ENCODE peak calls at places on chromosomes 16 and 17, in ten cellular contexts. J is HAP-1; X is heart left ventricle; B is right atrium auricular region; Y is AG10803; S is effector memory CD4-positive, alpha-beta T cell; E is fibroblast of lung; W is psoas muscle; P is brain microvascular endothelial cell; M is endothelial cell of umbilical vein. I is an unnamed sample.

GRCh38 chr17:33052856-33053255 is 61.2 kb downstream of the SPACA3 start:
- DNase-seq in W (no peak), P (no peak), E (peak), B (peak), M (no peak), Y (peak), J (no peak), X (no peak), S (no peak), I (no peak)

GRCh38 chr17:13362341-13363122 is 239.2 kb downstream of the HS3ST3A1 start:
- DNase-seq in W (no peak), S (no peak), Y (peak), B (no peak), P (peak), M (no peak), X (no peak), E (peak), J (no peak), I (no peak)

GRCh38 chr17:63497708-63498483 is 21.0 kb downstream of the ACE start:
- DNase-seq in E (peak), B (no peak), P (no peak), M (no peak), J (peak), W (no peak), X (peak), S (no peak), Y (no peak), I (peak)

GRCh38 chr16:85554114-85554790 is 58.9 kb upstream of the GSE1 start:
- DNase-seq in W (peak), P (peak), X (no peak), E (peak), S (peak), Y (peak), B (peak), J (peak), M (peak), I (peak)

GRCh38 chr16:15403392-15403995 is 7.9 kb downstream of the MPV17L start:
- DNase-seq in Y (peak), B (no peak), W (no peak), M (no peak), E (peak), X (no peak), J (no peak), S (no peak), P (no peak), I (no peak)

GRCh38 chr16:67563708-67564468 is 1.6 kb downstream of the CTCF start:
- DNase-seq in E (peak), J (no peak), W (peak), X (no peak), B (no peak), S (no peak), Y (peak), P (peak), M (peak), I (no peak)

GRCh38 chr16:89031715-89032659 is 55.0 kb upstream of the CBFA2T3 start:
- DNase-seq in J (no peak), B (no peak), P (no peak), M (no peak), S (peak), Y (no peak), W (peak), E (no peak), X (peak), I (peak)

GRCh38 chr16:28478511-28479180 is 6.5 kb upstream of the NPIPB7 start:
- DNase-seq in X (no peak), B (no peak), P (no peak), Y (no peak), J (no peak), M (no peak), W (no peak), S (no peak), E (no peak), I (no peak)

GRCh38 chr16:27695161-27695560 is 145.2 kb downstream of the KATNIP start:
- DNase-seq in W (no peak), J (no peak), Y (no peak), S (no peak), M (no peak), E (no peak), X (no peak), B (no peak), P (no peak), I (no peak)

GRCh38 chr17:80978499-80979497 is 12.8 kb upstream of the CHMP6 start:
- DNase-seq in W (peak), E (no peak), M (no peak), X (peak), Y (no peak), S (no peak), B (no peak), J (no peak), P (peak), I (no peak)

GRCh38 chr16:89565506-89566372 is 5.3 kb downstream of the RPL13 start:
- DNase-seq in Y (no peak), X (no peak), M (peak), J (peak), W (peak), S (peak), B (no peak), P (peak), E (peak), I (no peak)

GRCh38 chr17:34610506-34610905 is 31.1 kb downstream of the TMEM132E start:
- DNase-seq in P (no peak), B (no peak), W (no peak), Y (no peak), M (no peak), E (no peak), X (no peak), S (no peak), J (no peak), I (no peak)

GRCh38 chr17:69710926-69711325 is 296.4 kb downstream of the MAP2K6 start:
- DNase-seq in M (no peak), J (no peak), P (no peak), E (no peak), Y (no peak), B (no peak), X (no peak), S (no peak), W (no peak), I (no peak)

GRCh38 chr16:50587543-50587942 is 39.3 kb downstream of the NKD1 start:
- DNase-seq in W (no peak), P (no peak), M (no peak), S (no peak), Y (no peak), J (no peak), B (no peak), E (no peak), X (no peak), I (no peak)

GRCh38 chr17:66679631-66680517 is 155.0 kb upstream of the CACNG5 start:
- DNase-seq in B (no peak), P (no peak), Y (no peak), S (no peak), X (no peak), E (no peak), M (no peak), W (no peak), J (no peak), I (no peak)

GRCh38 chr17:60959011-60959410 is 281.4 kb downstream of the BCAS3 start:
- DNase-seq in E (peak), M (no peak), B (no peak), P (peak), W (no peak), S (no peak), Y (no peak), J (no peak), X (no peak), I (no peak)

GRCh38 chr17:65142247-65142646 is 5.1 kb downstream of the RGS9 start:
- DNase-seq in E (no peak), J (no peak), W (no peak), M (no peak), X (no peak), B (no peak), P (no peak), Y (no peak), S (no peak), I (no peak)

GRCh38 chr17:71180801-71181385 is 939.9 kb upstream of the SOX9 start:
- DNase-seq in X (no peak), W (no peak), J (no peak), P (peak), Y (peak), E (peak), B (no peak), M (no peak), S (no peak), I (no peak)

GRCh38 chr16:69443809-69444611 is 19.6 kb downstream of the CYB5B start:
- DNase-seq in X (no peak), W (peak), J (no peak), P (peak), Y (peak), M (peak), S (no peak), B (no peak), E (no peak), I (no peak)

GRCh38 chr17:36542755-36543154 is 2.0 kb upstream of the GGNBP2 start:
- DNase-seq in W (no peak), S (no peak), E (no peak), B (no peak), X (no peak), Y (no peak), P (no peak), M (no peak), J (no peak), I (no peak)

GRCh38 chr17:82365586-82366295 is 5.8 kb upstream of the UTS2R start:
- DNase-seq in M (no peak), B (no peak), W (no peak), P (no peak), X (no peak), S (no peak), E (no peak), Y (no peak), J (no peak), I (no peak)

GRCh38 chr16:50613281-50613991 is 65.2 kb downstream of the NKD1 start:
- DNase-seq in M (no peak), P (no peak), X (no peak), E (no peak), J (no peak), W (no peak), B (no peak), S (no peak), Y (peak), I (no peak)

GRCh38 chr17:74268554-74268953 is 5.5 kb upstream of the DNAI2 start:
- DNase-seq in P (no peak), J (no peak), W (no peak), X (no peak), S (no peak), E (no peak), B (no peak), M (no peak), Y (no peak), I (no peak)

GRCh38 chr17:4064366-4064765 is 78.5 kb downstream of the ZZEF1 start:
- DNase-seq in J (no peak), W (no peak), X (peak), B (no peak), P (no peak), E (no peak), S (no peak), Y (no peak), M (no peak), I (no peak)

GRCh38 chr17:34579979-34580684 is 750 bp downstream of the TMEM132E start:
- DNase-seq in X (peak), B (no peak), P (no peak), Y (peak), M (peak), S (no peak), E (no peak), W (no peak), J (peak), I (no peak)

GRCh38 chr16:19098173-19098572 is 15.6 kb upstream of the ITPRIPL2 start:
- DNase-seq in E (no peak), M (no peak), W (no peak), P (no peak), B (no peak), J (no peak), X (no peak), S (no peak), Y (no peak), I (no peak)

GRCh38 chr16:1584926-1585487 is 26.9 kb downstream of the IFT140 start:
- DNase-seq in W (no peak), Y (no peak), B (no peak), E (no peak), X (no peak), J (no peak), P (no peak), S (no peak), M (no peak), I (no peak)

GRCh38 chr17:72151565-72152391 is 31.0 kb downstream of the SOX9 start:
- DNase-seq in J (no peak), X (no peak), M (no peak), S (no peak), E (peak), Y (peak), B (peak), W (peak), P (peak), I (no peak)

GRCh38 chr17:48184721-48185120 is 77.2 kb downstream of the SNX11 start:
- DNase-seq in X (no peak), J (no peak), M (no peak), E (no peak), B (no peak), W (no peak), S (no peak), Y (no peak), P (no peak), I (no peak)

GRCh38 chr17:71029246-71029645 is 859.9 kb downstream of the KCNJ2 start:
- DNase-seq in W (no peak), M (no peak), E (no peak), S (no peak), Y (no peak), J (no peak), B (no peak), P (no peak), X (no peak), I (no peak)

GRCh38 chr16:67393111-67393789 is at the start of gene TPPP3:
- DNase-seq in S (no peak), B (peak), M (peak), P (peak), E (peak), J (peak), X (peak), W (peak), Y (peak), I (no peak)

GRCh38 chr17:66944365-66945203 is 19.9 kb upstream of the CACNG4 start:
- DNase-seq in P (no peak), M (peak), S (no peak), B (no peak), X (no peak), Y (no peak), J (no peak), W (no peak), E (peak), I (no peak)

GRCh38 chr16:53090591-53091507 is 36.1 kb downstream of the CHD9 start:
- DNase-seq in S (no peak), X (peak), W (peak), Y (peak), B (peak), P (peak), E (peak), J (no peak), M (peak), I (no peak)
- H3K4me3 ChIP-seq in S (no peak), X (peak), W (peak), Y (peak), B (no peak), P (peak), E (peak), J (no peak), M (no peak), I (no peak)

GRCh38 chr17:79800325-79801155 is 3.7 kb upstream of the CBX8 start:
- DNase-seq in M (no peak), S (no peak), E (peak), Y (peak), P (peak), X (no peak), J (peak), W (no peak), B (no peak), I (peak)
- H3K4me3 ChIP-seq in M (no peak), S (no peak), E (no peak), Y (no peak), P (no peak), X (peak), J (no peak), W (peak), B (no peak), I (peak)

GRCh38 chr16:3023669-3024478 is at the start of the genes HCFC1R1 and THOC6:
- DNase-seq in X (peak), S (peak), M (peak), E (peak), Y (peak), P (peak), W (peak), J (peak), B (peak), I (peak)

GRCh38 chr16:3022208-3022696 is 1.5 kb downstream of the HCFC1R1 start:
- DNase-seq in X (peak), B (peak), E (peak), M (peak), Y (peak), J (peak), S (peak), W (peak), P (peak), I (no peak)

GRCh38 chr16:3023415-3023668 is 400 bp downstream of the HCFC1R1 start:
- DNase-seq in Y (peak), P (peak), M (no peak), B (no peak), S (no peak), X (peak), W (no peak), J (no peak), E (no peak), I (no peak)

GRCh38 chr16:3021449-3022207 is 1.5 kb downstream of the TNFRSF12A start:
- DNase-seq in B (peak), E (peak), W (peak), S (peak), P (peak), J (peak), Y (peak), X (peak), M (peak), I (no peak)

DNA sequence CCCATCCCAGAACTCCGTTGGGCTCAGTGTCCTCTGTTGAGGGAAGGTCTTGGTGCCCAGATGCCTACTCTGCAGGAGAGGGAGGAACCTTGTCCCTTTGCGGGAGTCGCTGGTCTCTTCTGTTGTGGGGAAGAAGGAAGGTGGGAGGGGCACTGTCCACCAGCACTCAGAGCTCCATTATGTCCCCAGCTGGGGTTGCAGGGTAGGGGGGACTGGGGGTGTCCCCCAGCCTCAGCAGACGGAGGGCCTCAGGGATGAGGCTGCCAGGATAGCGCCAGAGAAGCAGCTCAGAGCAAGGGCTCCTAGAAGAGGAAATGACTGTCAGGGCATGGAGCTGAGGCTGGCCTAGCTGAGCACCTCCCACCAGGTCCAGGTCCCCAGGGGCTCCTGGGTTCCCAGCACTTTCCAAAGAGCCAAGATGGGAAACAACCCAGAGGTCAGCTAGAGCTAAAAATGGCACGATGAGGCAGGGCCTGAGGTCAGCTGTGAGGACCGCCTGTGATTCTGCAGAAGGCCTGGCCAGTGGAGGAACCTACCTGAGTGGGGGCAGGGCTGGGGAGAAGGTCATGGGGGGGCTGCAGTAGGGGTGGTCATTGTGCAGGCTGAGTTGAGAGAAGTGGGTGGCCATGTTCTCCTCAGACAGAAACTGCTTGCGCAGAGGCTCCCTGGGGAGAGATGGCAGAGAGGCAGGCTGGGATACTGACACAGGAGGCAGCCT is 886 bp downstream of the HCFC1R1 start:
- DNase-seq in S (no peak), E (no peak), J (peak), W (peak), X (peak), P (peak), Y (peak), M (peak), B (no peak), I (no peak)
- H3K4me3 ChIP-seq in S (peak), E (peak), J (peak), W (peak), X (peak), P (peak), Y (peak), M (no peak), B (peak), I (peak)

GRCh38 chr16:86609115-86609514 is 30.8 kb downstream of the FOXL1 start:
- DNase-seq in B (no peak), Y (peak), W (no peak), X (no peak), M (no peak), S (no peak), J (no peak), E (peak), P (peak), I (no peak)

GRCh38 chr16:86608301-86608747 is 30.0 kb downstream of the FOXL1 start:
- DNase-seq in J (no peak), E (no peak), M (no peak), B (no peak), X (no peak), S (no peak), P (no peak), Y (peak), W (no peak), I (no peak)

GRCh38 chr16:86611517-86611840 is 33.1 kb downstream of the FOXL1 start:
- DNase-seq in W (no peak), P (peak), Y (peak), B (no peak), E (no peak), J (no peak), M (no peak), S (no peak), X (no peak), I (no peak)

GRCh38 chr16:86610779-86611516 is 32.6 kb downstream of the FOXL1 start:
- DNase-seq in S (no peak), J (no peak), X (no peak), Y (no peak), E (no peak), P (no peak), W (no peak), B (no peak), M (no peak), I (no peak)

GRCh38 chr16:86609661-86610060 is 31.3 kb downstream of the FOXL1 start:
- DNase-seq in B (no peak), S (no peak), Y (no peak), E (no peak), X (no peak), P (no peak), W (no peak), M (no peak), J (no peak), I (no peak)
- H3K4me3 ChIP-seq in B (no peak), S (no peak), Y (no peak), E (no peak), X (no peak), P (no peak), W (no peak), M (no peak), J (no peak), I (no peak)

DNA sequence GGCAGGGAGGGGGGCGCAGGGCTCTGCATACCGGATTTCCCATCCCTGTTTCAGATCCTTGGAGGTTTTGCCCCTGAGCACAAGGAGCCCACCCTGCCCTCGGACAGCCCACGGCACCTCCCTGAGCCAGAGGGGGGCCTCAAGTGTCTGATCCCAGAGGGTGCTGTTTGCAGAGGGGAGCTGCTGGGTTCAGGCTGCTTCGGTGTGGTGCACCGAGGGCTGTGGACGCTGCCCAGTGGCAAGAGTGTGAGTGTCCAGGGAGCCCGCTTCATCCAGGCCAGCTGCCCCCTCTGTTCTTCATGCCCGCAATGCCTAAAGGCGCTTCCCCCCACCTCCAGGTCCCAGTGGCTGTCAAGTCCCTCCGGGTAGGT is 2.5 kb downstream of the TNK1 start:
- DNase-seq in E (no peak), W (no peak), S (no peak), P (no peak), B (no peak), Y (no peak), J (no peak), X (no peak), M (no peak), I (no peak)
- H3K4me3 ChIP-seq in E (no peak), W (peak), S (peak), P (no peak), B (no peak), Y (no peak), J (no peak), X (peak), M (no peak), I (peak)

GRCh38 chr17:50839591-50840310 is 4.4 kb downstream of the WFIKKN2 start:
- DNase-seq in J (no peak), B (no peak), P (no peak), Y (no peak), M (no peak), E (no peak), X (no peak), S (no peak), W (no peak), I (no peak)
- H3K4me3 ChIP-seq in J (no peak), B (no peak), P (no peak), Y (no peak), M (no peak), E (no peak), X (no peak), S (no peak), W (no peak), I (no peak)

I was measured in Jurkat, Clone E6-1.